ENCODE peak calls at places on chromosome 21, in eight cellular contexts. Z is COLO829; G is activated naive CD4-positive, alpha-beta T cell treated with anti-CD3 and anti-CD28 coated beads, Interleukin-2, amount 50 U/mL, for 72 hours; T is midbrain; P is mesothelial cell of epicardium; Q is anterior cingulate cortex; B is GM23338; O is NCI-H460. U is an unnamed sample.

GRCh38 chr21:46122241-46122671 is 24.3 kb downstream of the COL6A2 start:
- DNase-seq in Z (peak), G (peak), T (no peak), P (peak), Q (no peak), B (no peak), O (no peak), U (peak)

GRCh38 chr21:39625211-39625895 is 12.6 kb downstream of the B3GALT5 start:
- DNase-seq in Z (no peak), G (no peak), T (no peak), P (no peak), Q (no peak), B (no peak), O (no peak), U (no peak)

GRCh38 chr21:38811257-38811656 is 5.5 kb downstream of the ETS2 start:
- DNase-seq in Z (no peak), G (no peak), T (no peak), P (no peak), Q (no peak), B (peak), O (no peak), U (no peak)

GRCh38 chr21:31781737-31782136 is 49.8 kb upstream of the SCAF4 start:
- DNase-seq in Z (peak), G (no peak), T (no peak), P (peak), Q (no peak), B (no peak), O (no peak), U (no peak)

GRCh38 chr21:29477941-29478340 is 179.2 kb downstream of the BACH1 start:
- DNase-seq in Z (no peak), G (no peak), T (no peak), P (no peak), Q (no peak), B (no peak), O (no peak), U (no peak)

GRCh38 chr21:26153758-26154157 is 16.8 kb downstream of the APP start:
- DNase-seq in Z (no peak), G (no peak), T (no peak), P (no peak), Q (no peak), B (no peak), O (no peak), U (no peak)

GRCh38 chr21:45435405-45435981 is 30.5 kb downstream of the COL18A1 start:
- DNase-seq in Z (no peak), G (no peak), T (no peak), P (no peak), Q (no peak), B (no peak), O (no peak), U (no peak)

GRCh38 chr21:41295721-41296254 is 20.8 kb upstream of the FAM3B start:
- DNase-seq in Z (no peak), G (no peak), T (no peak), P (no peak), Q (no peak), B (no peak), O (no peak), U (no peak)

GRCh38 chr21:29376556-29376955 is 77.8 kb downstream of the BACH1 start:
- DNase-seq in Z (peak), G (no peak), T (no peak), P (no peak), Q (no peak), B (peak), O (peak), U (no peak)

GRCh38 chr21:46538262-46538661 is 66.6 kb downstream of the S100B start:
- DNase-seq in Z (no peak), G (no peak), T (no peak), P (no peak), Q (no peak), B (no peak), O (no peak), U (no peak)

GRCh38 chr21:42592156-42592820 is 61.1 kb upstream of the PDE9A start:
- DNase-seq in Z (no peak), G (no peak), T (no peak), P (no peak), Q (no peak), B (no peak), O (no peak), U (peak)